ENCODE peak calls at places on chromosomes 12 and 14, in ten cellular contexts. Y is uterus, V is PC-3, Z is Caco-2, N is lower leg skin, C is astrocyte of the cerebellum, W is tibial nerve, P is ovary, Q is astrocyte, S is colonic mucosa. K is an unnamed sample.

GRCh38 chr12:66942741-66943465 is 264.0 kb upstream of the GRIP1 start:
- DNase-seq in C (no peak), S (no peak), W (no peak), V (no peak), Z (no peak), P (no peak), Y (no peak), N (no peak), Q (no peak), K (no peak)

GRCh38 chr12:125225641-125226040 is 160.4 kb downstream of the AACS start:
- DNase-seq in P (no peak), W (no peak), Y (no peak), C (no peak), S (no peak), V (no peak), Z (no peak), N (no peak), Q (no peak), K (no peak)

GRCh38 chr12:89559753-89560152 is 33.9 kb upstream of the POC1B start:
- DNase-seq in P (no peak), C (no peak), S (no peak), N (no peak), Q (no peak), Z (no peak), V (no peak), Y (no peak), W (no peak), K (no peak)

GRCh38 chr12:97048421-97049035 is 141.5 kb downstream of the NEDD1 start:
- DNase-seq in S (no peak), P (no peak), N (no peak), W (no peak), C (no peak), Y (no peak), V (no peak), Q (no peak), Z (no peak), K (no peak)

GRCh38 chr12:122855985-122856831 is 21.0 kb downstream of the HIP1R start:
- DNase-seq in Q (no peak), Y (no peak), W (no peak), P (no peak), S (no peak), Z (no peak), V (no peak), C (no peak), N (no peak), K (no peak)

GRCh38 chr14:71361335-71361734 is 454.1 kb downstream of the PCNX1 start:
- DNase-seq in V (peak; percentile 70), Z (peak; percentile 61), P (no peak), C (no peak), S (no peak), W (no peak), N (no peak), Q (peak; percentile 32), Y (no peak), K (peak; percentile 48)

GRCh38 chr12:51533799-51534198 is 57.2 kb upstream of the SCN8A start:
- DNase-seq in S (no peak), V (peak; percentile 29), P (no peak), N (no peak), Q (no peak), Y (no peak), C (no peak), W (no peak), Z (no peak), K (peak; percentile 19)

GRCh38 chr12:78802593-78802992 is 62.0 kb upstream of the SYT1 start:
- DNase-seq in Q (peak; percentile 97), C (peak; percentile 67), P (no peak), Y (no peak), S (no peak), V (peak; percentile 90), N (no peak), Z (no peak), W (no peak), K (peak; percentile 81)

GRCh38 chr14:100878271-100879146 is 25.0 kb downstream of the RTL1 start:
- DNase-seq in P (peak; percentile 28), S (no peak), Y (no peak), V (no peak), Q (no peak), N (no peak), Z (no peak), C (no peak), W (no peak), K (no peak)

GRCh38 chr12:6383572-6384498 is at the start of gene LTBR:
- DNase-seq in W (peak; percentile 94), S (peak; percentile 96), P (peak; percentile 96), V (peak; percentile 87), Z (peak; percentile 97), N (peak; percentile 99), Y (peak; percentile 97), C (no peak), Q (peak; percentile 67), K (peak; percentile 92)

GRCh38 chr12:92107621-92108131 is 38.0 kb downstream of the BTG1 start:
- DNase-seq in Q (no peak), N (no peak), Y (no peak), P (no peak), C (no peak), Z (no peak), W (no peak), S (no peak), V (no peak), K (no peak)

GRCh38 chr12:123546281-123546680 is 12.8 kb upstream of the RILPL1 start:
- DNase-seq in Q (no peak), C (no peak), S (no peak), V (peak; percentile 17), P (no peak), Y (no peak), W (no peak), Z (no peak), N (no peak), K (no peak)

GRCh38 chr12:10623131-10623530 is 9.7 kb upstream of the MAGOHB start:
- DNase-seq in N (no peak), P (no peak), Q (no peak), S (no peak), V (peak; percentile 24), Z (no peak), C (no peak), Y (no peak), W (no peak), K (no peak)

GRCh38 chr12:68491204-68491960 is 119.3 kb upstream of the RAP1B start:
- DNase-seq in V (no peak), C (no peak), Q (no peak), Y (no peak), Z (no peak), N (no peak), P (no peak), W (no peak), S (no peak), K (no peak)
- TF ChIP-seq CTCF in V (no peak), C (no peak), Q (no peak), Y (no peak), Z (no peak), N (no peak), P (no peak), W (no peak), S (no peak), K (no peak)

GRCh38 chr12:80213871-80214270 is 114.5 kb downstream of the OTOGL start:
- DNase-seq in Z (no peak), C (no peak), N (no peak), W (no peak), P (no peak), Y (no peak), S (no peak), Q (no peak), V (no peak), K (no peak)

GRCh38 chr12:80216890-80217559 is 117.7 kb downstream of the OTOGL start:
- DNase-seq in P (no peak), Y (no peak), Q (peak; percentile 21), N (no peak), W (no peak), Z (peak; percentile 38), V (no peak), C (no peak), S (no peak), K (no peak)

GRCh38 chr12:80208081-80208480 is 108.7 kb downstream of the OTOGL start:
- DNase-seq in N (no peak), Y (no peak), C (no peak), W (no peak), Z (no peak), Q (no peak), P (no peak), S (no peak), V (no peak), K (no peak)

GRCh38 chr12:80213246-80213645 is 113.9 kb downstream of the OTOGL start:
- DNase-seq in W (no peak), S (no peak), P (no peak), V (no peak), C (no peak), Q (no peak), N (no peak), Z (peak; percentile 47), Y (no peak), K (no peak)

DNA sequence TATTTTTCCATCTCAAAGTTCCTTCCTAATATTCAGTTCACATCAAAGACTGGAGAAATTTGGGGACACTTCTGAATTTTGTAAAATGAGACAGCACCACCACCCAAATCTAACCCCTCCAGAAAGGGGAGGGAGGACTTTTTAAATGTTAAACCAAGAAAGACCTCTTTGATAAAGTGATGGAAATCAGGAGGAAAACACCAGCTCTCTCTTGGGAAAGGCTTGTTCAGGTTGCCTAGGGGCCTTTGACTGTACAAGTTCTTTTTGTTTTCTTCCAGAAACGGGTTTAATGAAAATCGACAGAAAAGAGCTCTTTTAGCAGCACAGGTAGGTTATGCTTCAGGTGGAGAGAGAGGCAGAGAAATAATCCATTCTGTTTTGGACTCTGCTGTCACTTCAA is 112.3 kb downstream of the OTOGL start:
- DNase-seq in S (no peak), Q (no peak), Y (no peak), Z (no peak), W (no peak), V (no peak), N (no peak), P (no peak), C (no peak), K (no peak)
- H3K4me3 ChIP-seq in S (no peak overlapping the region), Q (no peak overlapping the region), Y (no peak overlapping the region), Z (no peak overlapping the region), W (no peak overlapping the region), V (no peak overlapping the region), N (no peak overlapping the region), P (no peak overlapping the region), C (no peak overlapping the region), K (no peak overlapping the region)

DNA sequence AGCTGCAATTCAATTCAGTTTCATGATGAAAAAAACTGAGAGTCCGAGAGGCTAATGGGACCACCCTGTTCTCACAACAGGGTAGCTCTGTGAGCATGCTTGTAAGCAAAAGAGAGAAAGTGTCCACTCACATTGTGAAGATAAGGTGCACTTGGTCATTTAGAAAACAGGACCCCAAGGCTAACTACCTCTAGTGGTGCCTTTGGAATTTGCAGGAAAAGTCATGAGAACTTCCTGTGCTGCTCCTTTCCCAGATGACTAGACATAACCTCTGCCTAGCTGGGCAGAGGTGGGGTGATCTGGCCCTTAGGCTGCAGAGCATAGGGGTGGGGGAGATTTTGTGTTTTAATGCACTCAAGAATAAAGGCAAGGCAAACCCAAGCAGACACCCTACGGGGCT is 118.9 kb downstream of the STAB2 start:
- DNase-seq in W (no peak), P (no peak), Q (no peak), N (no peak), C (no peak), S (no peak), Z (no peak), Y (no peak), V (peak; percentile 48), K (no peak)
- TF ChIP-seq CTCF in W (no peak), P (no peak), Q (peak; percentile 10), N (no peak), C (peak; percentile 9), S (peak; percentile 16), Z (peak; percentile 22), Y (no peak), V (peak; percentile 58), K (peak; percentile 18)

DNA sequence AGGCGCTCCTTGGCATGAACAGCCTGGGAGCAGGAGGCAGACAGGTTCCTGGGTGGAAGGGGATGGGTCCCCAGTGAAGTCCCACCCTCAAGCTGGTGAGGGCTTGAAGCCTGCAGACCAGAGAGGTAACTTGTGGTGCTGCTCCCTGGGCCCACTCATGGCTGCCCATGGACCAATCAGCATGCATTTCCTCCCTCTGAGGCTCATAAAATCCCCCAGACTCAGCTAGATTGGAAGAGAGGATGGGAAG is 50.2 kb downstream of the A2M start:
- DNase-seq in Z (no peak), P (no peak), W (no peak), Q (no peak), C (no peak), S (no peak), N (no peak), V (no peak), Y (no peak), K (no peak)
- H3K4me3 ChIP-seq in Z (no peak overlapping the region), P (peak overlapping the region; percentile 99), W (peak overlapping the region; percentile 87), Q (no peak overlapping the region), C (no peak overlapping the region), S (peak overlapping the region; percentile 78), N (no peak overlapping the region), V (peak overlapping the region; percentile 48), Y (peak overlapping the region; percentile 71), K (peak overlapping the region; percentile 57)